ENCODE peak calls at places on chromosomes 4 and X, in six cellular contexts. I is heart left ventricle, J is foreskin keratinocyte, A is upper lobe of right lung, D is left lobe of liver, R is pancreas. N is an unnamed sample.

GRCh38 chrX:63354484-63354883 is 3.4 kb upstream of the SPIN4 start:
- ATAC-seq in I (no peak), J (peak), A (no peak), D (no peak), R (no peak), N (no peak)

GRCh38 chr4:12293906-12294525 is 865.3 kb upstream of the HS3ST1 start:
- ATAC-seq in I (peak), J (no peak), A (peak), D (no peak), R (no peak), N (no peak)

GRCh38 chr4:39792529-39792928 is 94.6 kb downstream of the UBE2K start:
- ATAC-seq in I (no peak), J (no peak), A (no peak), D (no peak), R (no peak), N (no peak)

GRCh38 chrX:45697591-45697990 is 496.9 kb upstream of the DIPK2B start:
- ATAC-seq in I (peak), J (peak), A (no peak), D (no peak), R (no peak), N (peak)

GRCh38 chrX:68751372-68751771 is 77.4 kb upstream of the EFNB1 start:
- ATAC-seq in I (no peak), J (no peak), A (no peak), D (no peak), R (no peak), N (no peak)

GRCh38 chr4:38743866-38744265 is 38.9 kb downstream of the TLR10 start:
- ATAC-seq in I (peak), J (no peak), A (peak), D (peak), R (peak), N (no peak)

GRCh38 chr4:155487231-155487630 is 110.5 kb upstream of the MAP9 start:
- ATAC-seq in I (no peak), J (peak), A (no peak), D (no peak), R (no peak), N (no peak)

GRCh38 chr4:184850431-184851199 is 24.8 kb upstream of the ACSL1 start:
- ATAC-seq in I (no peak), J (no peak), A (no peak), D (peak), R (no peak), N (no peak)

GRCh38 chr4:123997116-123997515 is 600.5 kb downstream of the SPRY1 start:
- ATAC-seq in I (no peak), J (no peak), A (no peak), D (no peak), R (no peak), N (no peak)

GRCh38 chrX:69015156-69015555 is 150.1 kb downstream of the PJA1 start:
- ATAC-seq in I (peak), J (no peak), A (no peak), D (no peak), R (no peak), N (no peak)

GRCh38 chrX:124226129-124226528 is 106.3 kb upstream of the TEX13D start:
- ATAC-seq in I (peak), J (peak), A (peak), D (no peak), R (no peak), N (no peak)

GRCh38 chr4:121728066-121728465 is 31.3 kb upstream of the ANXA5 start:
- ATAC-seq in I (no peak), J (peak), A (no peak), D (no peak), R (no peak), N (peak)

GRCh38 chr4:20351360-20352171 is 99.9 kb downstream of the SLIT2 start:
- ATAC-seq in I (no peak), J (no peak), A (no peak), D (no peak), R (no peak), N (no peak)

GRCh38 chr4:178242655-178243054 is 800.4 kb upstream of the AGA start:
- ATAC-seq in I (no peak), J (no peak), A (peak), D (no peak), R (no peak), N (no peak)

GRCh38 chrX:101022020-101022419 is 29.9 kb downstream of the TRMT2B start:
- ATAC-seq in I (no peak), J (peak), A (no peak), D (no peak), R (no peak), N (no peak)

GRCh38 chr4:27514711-27515110 is 654.1 kb downstream of the STIM2 start:
- ATAC-seq in I (no peak), J (no peak), A (no peak), D (no peak), R (no peak), N (no peak)

GRCh38 chrX:131779313-131779712 is 235.4 kb downstream of the OR13H1 start:
- ATAC-seq in I (no peak), J (no peak), A (no peak), D (no peak), R (peak), N (no peak)

GRCh38 chr4:14693728-14694127 is 308.6 kb upstream of the CPEB2 start:
- ATAC-seq in I (no peak), J (no peak), A (no peak), D (no peak), R (no peak), N (no peak)

GRCh38 chr4:182717788-182718583 is 199.2 kb downstream of the DCTD start:
- ATAC-seq in I (no peak), J (no peak), A (no peak), D (no peak), R (no peak), N (no peak)

GRCh38 chr4:30815685-30816084 is 95.5 kb downstream of the PCDH7 start:
- ATAC-seq in I (no peak), J (no peak), A (no peak), D (no peak), R (no peak), N (no peak)

GRCh38 chrX:45445745-45446412 is 245.2 kb upstream of the DIPK2B start:
- ATAC-seq in I (no peak), J (peak), A (peak), D (no peak), R (peak), N (peak)

GRCh38 chr4:617644-618330 is 7.6 kb upstream of the PDE6B start:
- ATAC-seq in I (no peak), J (peak), A (peak), D (no peak), R (no peak), N (no peak)

GRCh38 chrX:132539611-132540010 is 50.8 kb upstream of the MBNL3 start:
- ATAC-seq in I (no peak), J (no peak), A (no peak), D (no peak), R (no peak), N (no peak)

GRCh38 chrX:86148594-86148993 is 343 bp downstream of the DACH2 start:
- ATAC-seq in I (no peak), J (peak), A (no peak), D (no peak), R (peak), N (peak)

GRCh38 chr4:6562931-6563901 is 11.8 kb upstream of the MAN2B2 start:
- ATAC-seq in I (no peak), J (peak), A (no peak), D (peak), R (peak), N (peak)

GRCh38 chrX:10859353-10859752 is 239.0 kb upstream of the MID1 start:
- ATAC-seq in I (no peak), J (no peak), A (no peak), D (no peak), R (no peak), N (no peak)

GRCh38 chr4:100695871-100696270 is 178.0 kb upstream of the EMCN start:
- ATAC-seq in I (no peak), J (no peak), A (no peak), D (no peak), R (no peak), N (no peak)

GRCh38 chrX:39437670-39438441 is 636.6 kb downstream of the MID1IP1 start:
- ATAC-seq in I (no peak), J (no peak), A (no peak), D (peak), R (no peak), N (no peak)

GRCh38 chr4:30716671-30717207 is 3.4 kb upstream of the PCDH7 start:
- ATAC-seq in I (no peak), J (no peak), A (no peak), D (no peak), R (no peak), N (no peak)

GRCh38 chr4:8079031-8079885 is 79.4 kb downstream of the ABLIM2 start:
- ATAC-seq in I (peak), J (no peak), A (no peak), D (peak), R (peak), N (peak)

GRCh38 chr4:76108467-76109181 is 34.1 kb downstream of the ART3 start:
- ATAC-seq in I (no peak), J (peak), A (peak), D (no peak), R (no peak), N (peak)